ENCODE peak calls at places on chromosomes 12 and 14, in four cellular contexts. One of them, this sample, is unnamed.

GRCh38 chr12:125586441-125586840 is 521.2 kb downstream of the AACS start:
- DNase-seq in neuronal stem cell: no peak
- DNase-seq in psoas muscle: no peak
- DNase-seq in CD8-positive, alpha-beta T cell: no peak
- DNase-seq in this sample: no peak

GRCh38 chr12:32301216-32301615 is 98.1 kb upstream of the FGD4 start:
- DNase-seq in neuronal stem cell: no peak
- DNase-seq in psoas muscle: no peak
- DNase-seq in CD8-positive, alpha-beta T cell: no peak
- DNase-seq in this sample: no peak

GRCh38 chr12:26608706-26609105 is 224.3 kb downstream of the ITPR2 start:
- DNase-seq in neuronal stem cell: no peak
- DNase-seq in psoas muscle: no peak
- DNase-seq in CD8-positive, alpha-beta T cell: no peak
- DNase-seq in this sample: no peak

GRCh38 chr12:105084251-105085250 is at the start of gene ALDH1L2:
- DNase-seq in psoas muscle: peak
- DNase-seq in neuronal stem cell: peak
- DNase-seq in CD8-positive, alpha-beta T cell: peak
- DNase-seq in this sample: peak

GRCh38 chr12:3129301-3130052 is 52.3 kb downstream of the TSPAN9 start:
- DNase-seq in neuronal stem cell: no peak
- DNase-seq in psoas muscle: no peak
- DNase-seq in CD8-positive, alpha-beta T cell: no peak
- DNase-seq in this sample: no peak

GRCh38 chr12:124538194-124539082 is 29.0 kb downstream of the NCOR2 start:
- DNase-seq in neuronal stem cell: no peak
- DNase-seq in psoas muscle: peak
- DNase-seq in CD8-positive, alpha-beta T cell: no peak
- DNase-seq in this sample: no peak

GRCh38 chr12:5088586-5089264 is 45.0 kb downstream of the KCNA5 start:
- DNase-seq in neuronal stem cell: no peak
- DNase-seq in psoas muscle: no peak
- DNase-seq in CD8-positive, alpha-beta T cell: no peak
- DNase-seq in this sample: peak

GRCh38 chr12:66107451-66107915 is 23.1 kb downstream of the LLPH start:
- DNase-seq in CD8-positive, alpha-beta T cell: peak
- DNase-seq in psoas muscle: peak
- DNase-seq in neuronal stem cell: peak
- DNase-seq in this sample: peak

GRCh38 chr12:95380997-95381786 is 92.8 kb upstream of the METAP2 start:
- DNase-seq in psoas muscle: no peak
- DNase-seq in neuronal stem cell: no peak
- DNase-seq in CD8-positive, alpha-beta T cell: no peak
- DNase-seq in this sample: no peak

GRCh38 chr12:128772249-128772648 is 51.5 kb downstream of the SLC15A4 start:
- DNase-seq in psoas muscle: no peak
- DNase-seq in CD8-positive, alpha-beta T cell: no peak
- DNase-seq in neuronal stem cell: no peak
- DNase-seq in this sample: no peak

GRCh38 chr12:82625523-82625922 is 61.2 kb upstream of the TMTC2 start:
- DNase-seq in CD8-positive, alpha-beta T cell: no peak
- DNase-seq in neuronal stem cell: peak
- DNase-seq in psoas muscle: no peak
- DNase-seq in this sample: no peak

DNA sequence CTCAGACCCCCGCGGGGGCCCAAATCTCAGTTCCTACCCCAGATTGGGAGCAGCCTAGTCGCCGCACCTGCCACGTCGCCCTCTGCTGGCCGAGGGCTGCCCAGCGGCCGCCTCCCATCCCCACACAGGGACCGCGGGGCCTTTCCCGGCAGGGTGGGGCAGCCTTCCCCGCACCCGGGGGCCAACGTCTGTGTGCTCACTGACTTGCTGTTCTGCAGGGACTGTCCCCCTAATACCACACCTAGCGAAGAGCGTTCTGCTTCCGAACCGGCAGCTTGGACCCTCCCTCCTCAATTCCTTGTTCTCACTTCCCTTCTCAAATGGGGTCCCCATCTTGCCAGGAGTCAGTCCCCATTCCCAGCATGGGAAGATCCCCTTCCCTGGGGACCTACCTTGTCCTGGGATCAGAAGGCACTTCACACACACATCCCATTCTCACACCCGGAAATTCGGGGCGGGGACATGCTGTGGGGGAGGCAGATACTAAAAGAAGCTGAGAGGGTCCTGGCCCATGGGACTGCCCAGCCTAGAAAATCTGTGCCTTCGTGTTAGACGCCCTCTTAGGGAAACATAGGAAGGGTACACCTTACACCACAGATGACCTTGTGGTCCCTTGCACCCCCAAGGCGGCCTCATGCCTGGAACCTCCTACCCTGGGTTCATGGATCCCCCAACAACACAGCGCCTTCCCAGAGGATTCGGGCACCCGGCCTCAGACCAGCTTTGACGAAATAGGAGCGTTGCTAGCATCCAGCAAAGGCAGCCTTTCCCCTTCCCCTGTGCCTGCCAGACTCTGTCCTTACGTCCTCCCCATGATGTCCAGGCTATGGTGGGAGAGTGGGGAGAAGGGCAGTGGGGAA is 16.4 kb downstream of the ACVRL1 start:
- DNase-seq in psoas muscle: peak
- DNase-seq in CD8-positive, alpha-beta T cell: peak
- DNase-seq in neuronal stem cell: no peak
- DNase-seq in this sample: peak
- H3K4me3 ChIP-seq in psoas muscle: peak
- H3K4me3 ChIP-seq in CD8-positive, alpha-beta T cell: no peak
- H3K4me3 ChIP-seq in neuronal stem cell: no peak
- H3K4me3 ChIP-seq in this sample: no peak

GRCh38 chr12:131220007-131220685 is 266.4 kb downstream of the ADGRD1 start:
- DNase-seq in neuronal stem cell: no peak
- DNase-seq in CD8-positive, alpha-beta T cell: no peak
- DNase-seq in psoas muscle: no peak
- DNase-seq in this sample: no peak
- H3K4me3 ChIP-seq in neuronal stem cell: no peak
- H3K4me3 ChIP-seq in CD8-positive, alpha-beta T cell: no peak
- H3K4me3 ChIP-seq in psoas muscle: no peak
- H3K4me3 ChIP-seq in this sample: no peak

GRCh38 chr14:96002511-96002884 is 36.7 kb upstream of the C14orf132 start:
- DNase-seq in CD8-positive, alpha-beta T cell: no peak
- DNase-seq in neuronal stem cell: no peak
- DNase-seq in psoas muscle: no peak
- DNase-seq in this sample: no peak
- H3K4me3 ChIP-seq in CD8-positive, alpha-beta T cell: no peak
- H3K4me3 ChIP-seq in neuronal stem cell: no peak
- H3K4me3 ChIP-seq in psoas muscle: no peak
- H3K4me3 ChIP-seq in this sample: no peak

GRCh38 chr14:19873178-19873577 is 1.8 kb upstream of the OR4K2 start:
- DNase-seq in neuronal stem cell: no peak
- DNase-seq in psoas muscle: no peak
- DNase-seq in CD8-positive, alpha-beta T cell: no peak
- DNase-seq in this sample: no peak
- H3K4me3 ChIP-seq in neuronal stem cell: no peak
- H3K4me3 ChIP-seq in psoas muscle: no peak
- H3K4me3 ChIP-seq in CD8-positive, alpha-beta T cell: no peak
- H3K4me3 ChIP-seq in this sample: no peak